ENCODE peak calls at places on chromosomes 2 and 18, in five cellular contexts. One of them, this sample, is unnamed.

GRCh38 chr2:68755071-68755470 is 20.5 kb downstream of the ARHGAP25 start:
- DNase-seq in NCI-H774: no peak
- DNase-seq in ACHN: no peak
- DNase-seq in endothelial cell: no peak
- DNase-seq in activated naive CD4-positive, alpha-beta T cell: no peak
- DNase-seq in this sample: no peak

GRCh38 chr2:49045083-49045482 is 109.2 kb downstream of the FSHR start:
- DNase-seq in ACHN: no peak
- DNase-seq in activated naive CD4-positive, alpha-beta T cell: no peak
- DNase-seq in NCI-H774: no peak
- DNase-seq in endothelial cell: no peak
- DNase-seq in this sample: no peak

GRCh38 chr18:10417191-10417590 is 37.2 kb upstream of the APCDD1 start:
- DNase-seq in ACHN: no peak
- DNase-seq in endothelial cell: no peak
- DNase-seq in NCI-H774: no peak
- DNase-seq in activated naive CD4-positive, alpha-beta T cell: no peak
- DNase-seq in this sample: no peak

GRCh38 chr18:32734442-32734841 is 38.4 kb downstream of the KLHL14 start:
- DNase-seq in activated naive CD4-positive, alpha-beta T cell: no peak
- DNase-seq in ACHN: no peak
- DNase-seq in endothelial cell: no peak
- DNase-seq in NCI-H774: no peak
- DNase-seq in this sample: no peak

GRCh38 chr2:229297284-229297683 is 26.2 kb upstream of the PID1 start:
- DNase-seq in NCI-H774: peak
- DNase-seq in ACHN: no peak
- DNase-seq in activated naive CD4-positive, alpha-beta T cell: no peak
- DNase-seq in endothelial cell: no peak
- DNase-seq in this sample: no peak

GRCh38 chr2:230130668-230131364 is 62.1 kb upstream of the SLC16A14 start:
- DNase-seq in ACHN: peak
- DNase-seq in activated naive CD4-positive, alpha-beta T cell: no peak
- DNase-seq in NCI-H774: no peak
- DNase-seq in endothelial cell: no peak
- DNase-seq in this sample: no peak

GRCh38 chr2:27622921-27623384 is 5.9 kb downstream of the CCDC121 start:
- DNase-seq in endothelial cell: no peak
- DNase-seq in ACHN: peak
- DNase-seq in activated naive CD4-positive, alpha-beta T cell: no peak
- DNase-seq in NCI-H774: no peak
- DNase-seq in this sample: no peak

GRCh38 chr2:68905116-68905515 is 33.9 kb upstream of the BMP10 start:
- DNase-seq in ACHN: no peak
- DNase-seq in endothelial cell: no peak
- DNase-seq in activated naive CD4-positive, alpha-beta T cell: no peak
- DNase-seq in NCI-H774: no peak
- DNase-seq in this sample: no peak

GRCh38 chr2:203225423-203226039 is 13.3 kb upstream of the CYP20A1 start:
- DNase-seq in NCI-H774: no peak
- DNase-seq in ACHN: peak
- DNase-seq in endothelial cell: peak
- DNase-seq in activated naive CD4-positive, alpha-beta T cell: peak
- DNase-seq in this sample: no peak

This sample was measured in NCI-H748 treated with DMSO at 0.1 percent for 48 hours.